ENCODE peak calls at places on chromosomes 7 and 10, in five cellular contexts. X is mucosa of descending colon; Z is CD8-positive, alpha-beta T cell; R is lower lobe of right lung; D is PC-3. V is an unnamed sample. For H3K4me1 and H3K9me3, the result is how much of the 10 kb centered on the place peaks cover.

GRCh38 chr10:96840841-96841518 is 8.9 kb downstream of the LCOR start:
- DNase-seq in X (no peak), R (no peak), Z (no peak), D (peak), V (no peak)

GRCh38 chr7:44963526-44964290 is 15.1 kb downstream of the MYO1G start:
- DNase-seq in D (no peak), R (no peak), Z (no peak), X (no peak), V (no peak)

GRCh38 chr7:128841171-128841690 is 11.0 kb downstream of the FLNC start:
- DNase-seq in Z (no peak), R (peak), D (no peak), X (peak), V (no peak)

GRCh38 chr10:6230335-6230734 is 27.6 kb downstream of the PFKFB3 start:
- DNase-seq in R (peak), D (no peak), Z (no peak), X (no peak), V (no peak)

GRCh38 chr7:19561121-19561805 is 147.6 kb downstream of the POLR1F start:
- DNase-seq in X (no peak), Z (no peak), D (no peak), R (no peak), V (no peak)

GRCh38 chr10:78280604-78281003 is 246.9 kb downstream of the RPS24 start:
- DNase-seq in D (no peak), X (no peak), Z (no peak), R (no peak), V (no peak)

GRCh38 chr7:11297226-11297625 is 323.6 kb downstream of the PHF14 start:
- DNase-seq in D (no peak), R (no peak), Z (no peak), X (no peak), V (no peak)

GRCh38 chr7:151137076-151137611 is 30.4 kb downstream of the GBX1 start:
- DNase-seq in X (no peak), D (no peak), R (peak), Z (no peak), V (no peak)

GRCh38 chr7:30038182-30038980 is 10.2 kb downstream of the PLEKHA8 start:
- DNase-seq in X (no peak), D (no peak), Z (no peak), R (no peak), V (no peak)

GRCh38 chr7:50822716-50823115 is 40.0 kb upstream of the GRB10 start:
- DNase-seq in Z (no peak), X (no peak), D (peak), R (no peak), V (no peak)

GRCh38 chr7:115356139-115356746 is 434.3 kb downstream of the MDFIC start:
- DNase-seq in D (peak), X (no peak), R (no peak), Z (no peak), V (no peak)

GRCh38 chr7:135238112-135238744 is 4.6 kb downstream of the STRA8 start:
- DNase-seq in X (no peak), R (no peak), Z (no peak), D (no peak), V (no peak)

GRCh38 chr10:45809829-45810228 is 37.5 kb downstream of the AGAP4 start:
- DNase-seq in R (no peak), Z (no peak), D (peak), X (no peak), V (no peak)

GRCh38 chr10:341081-341740 is 206.0 kb downstream of the ZMYND11 start:
- DNase-seq in Z (no peak), R (no peak), X (no peak), D (no peak), V (no peak)

GRCh38 chr10:27998954-27999275 is at the start of gene ODAD2:
- DNase-seq in Z (no peak), D (peak), X (no peak), R (no peak), V (no peak)

GRCh38 chr7:54664235-54665228 is 94.5 kb downstream of the SEC61G start:
- DNase-seq in D (peak), X (peak), Z (no peak), R (no peak), V (no peak)

GRCh38 chr10:6647811-6648526 is 67.9 kb upstream of the PRKCQ start:
- DNase-seq in Z (peak), X (peak), D (peak), R (peak), V (peak)

GRCh38 chr7:41476117-41476803 is 226.6 kb downstream of the INHBA start:
- DNase-seq in Z (no peak), R (no peak), X (no peak), D (no peak), V (no peak)

GRCh38 chr10:111203615-111204014 is 126.8 kb downstream of the ADRA2A start:
- DNase-seq in X (no peak), R (no peak), D (no peak), Z (no peak), V (no peak)

GRCh38 chr7:29287366-29287765 is 92.8 kb downstream of the CHN2 start:
- DNase-seq in D (peak), Z (no peak), X (no peak), R (no peak), V (no peak)

GRCh38 chr10:68938117-68938516 is 17.9 kb upstream of the DDX21 start:
- DNase-seq in X (no peak), Z (no peak), D (no peak), R (no peak), V (no peak)

GRCh38 chr10:96406091-96406490 is 47.3 kb upstream of the OPALIN start:
- DNase-seq in D (no peak), R (no peak), X (no peak), Z (no peak), V (no peak)

GRCh38 chr7:143345428-143345900 is 17.0 kb downstream of the FAM131B start:
- DNase-seq in X (peak), R (peak), Z (peak), D (no peak), V (peak)

GRCh38 chr7:158133515-158134271 is 453.9 kb downstream of the PTPRN2 start:
- DNase-seq in Z (no peak), R (no peak), D (no peak), X (no peak), V (no peak)

GRCh38 chr7:137669706-137670105 is 177.1 kb downstream of the DGKI start:
- DNase-seq in X (no peak), Z (no peak), D (no peak), R (no peak), V (no peak)

GRCh38 chr10:71975891-71976725 is 11.9 kb downstream of the CHST3 start:
- DNase-seq in X (no peak), R (no peak), Z (no peak), D (peak), V (no peak)

GRCh38 chr10:8057636-8058273 is 3.3 kb downstream of the GATA3 start:
- DNase-seq in D (no peak), Z (no peak), R (no peak), X (no peak), V (peak)

GRCh38 chr7:46725838-46726237 is 804.8 kb upstream of the IGFBP3 start:
- DNase-seq in D (peak), Z (no peak), X (no peak), R (no peak), V (no peak)

GRCh38 chr7:101879565-101879964 is 62.1 kb downstream of the CUX1 start:
- DNase-seq in D (no peak), R (no peak), X (no peak), Z (no peak), V (no peak)

GRCh38 chr7:42527004-42527403 is 290.0 kb upstream of the GLI3 start:
- DNase-seq in Z (no peak), D (no peak), R (no peak), X (no peak), V (no peak)

GRCh38 chr10:77392236-77392721 is 245.3 kb downstream of the KCNMA1 start:
- DNase-seq in R (no peak), X (no peak), D (no peak), Z (no peak), V (no peak)

GRCh38 chr10:78875331-78875877 is 193.4 kb upstream of the ZMIZ1 start:
- DNase-seq in Z (no peak), R (no peak), X (no peak), D (no peak), V (no peak)

GRCh38 chr7:11517853-11518252 is 314.1 kb downstream of the THSD7A start:
- DNase-seq in X (no peak), R (no peak), D (no peak), Z (no peak), V (no peak)

GRCh38 chr10:73857446-73857845 is 16.9 kb downstream of the CAMK2G start:
- DNase-seq in Z (no peak), D (no peak), X (no peak), R (no peak), V (no peak)

GRCh38 chr10:73859441-73860049 is 14.8 kb downstream of the CAMK2G start:
- DNase-seq in Z (no peak), X (no peak), R (no peak), D (no peak), V (peak)

GRCh38 chr10:73858013-73858708 is 16.2 kb downstream of the CAMK2G start:
- DNase-seq in Z (no peak), D (no peak), R (no peak), X (no peak), V (no peak)

GRCh38 chr10:73860050-73860491 is 14.3 kb downstream of the CAMK2G start:
- DNase-seq in Z (no peak), D (no peak), X (no peak), R (no peak), V (no peak)

DNA sequence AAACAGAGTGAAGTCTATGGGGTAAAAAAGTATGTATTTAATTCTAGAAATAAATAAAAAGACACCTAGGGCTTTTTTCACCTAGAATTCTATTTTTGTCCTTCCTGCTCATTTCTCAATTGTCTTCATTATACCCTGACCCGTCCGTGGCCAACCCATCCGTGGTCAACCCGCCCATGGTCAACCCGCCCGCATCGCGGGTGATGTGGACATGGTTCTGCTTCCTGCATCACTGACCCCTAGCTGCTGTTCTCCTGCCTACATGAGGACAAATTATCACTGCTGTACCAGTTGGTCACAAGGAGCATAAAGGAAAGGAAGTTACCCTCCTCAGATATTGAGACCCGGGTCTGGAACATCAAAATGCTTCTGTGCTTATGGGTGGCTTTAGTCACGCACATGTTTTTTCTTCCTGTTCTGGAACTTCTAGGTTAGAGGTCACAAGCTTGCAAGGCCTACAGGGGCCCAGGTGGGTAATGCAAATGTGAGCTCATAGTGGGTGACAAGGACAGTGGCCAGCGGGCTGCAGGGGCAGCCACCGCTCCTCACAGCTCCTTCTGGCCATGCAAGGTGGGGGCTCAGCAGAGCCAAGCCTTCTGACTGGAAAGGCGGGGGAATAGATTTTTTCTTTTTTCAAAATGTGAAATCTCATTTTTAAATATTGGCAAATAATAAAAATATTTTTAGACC is 15.5 kb downstream of the CAMK2G start:
- DNase-seq in X (no peak), D (no peak), R (no peak), Z (no peak), V (no peak)
- H3K4me1 ChIP-seq in X (under half), D (under half), R (under half), Z (half or more), V (under half)

GRCh38 chr10:5033061-5033770 is 29.6 kb upstream of the AKR1C2 start:
- DNase-seq in D (peak), R (no peak), Z (no peak), X (no peak), V (no peak)
- H3K9me3 ChIP-seq in D (under half), R (under half), Z (under half), X (under half), V (under half)

GRCh38 chr7:140924821-140925421 is at the start of gene BRAF:
- DNase-seq in X (peak), Z (peak), D (peak), R (peak), V (peak)
- H3K4me1 ChIP-seq in X (under half), Z (under half), D (under half), R (under half), V (under half)

GRCh38 chr10:43701295-43701694 is 52.6 kb upstream of the ZNF32 start:
- DNase-seq in X (no peak), R (no peak), Z (no peak), D (no peak), V (no peak)
- H3K9me3 ChIP-seq in X (under half), R (under half), Z (under half), D (under half), V (under half)

GRCh38 chr10:108454224-108454623 is 1289.7 kb upstream of the SORCS1 start:
- DNase-seq in X (no peak), D (no peak), Z (no peak), R (no peak), V (no peak)

GRCh38 chr10:108450280-108450679 is 1285.8 kb upstream of the SORCS1 start:
- DNase-seq in D (peak), R (no peak), Z (no peak), X (no peak), V (no peak)

GRCh38 chr10:108453166-108453565 is 1288.7 kb upstream of the SORCS1 start:
- DNase-seq in D (no peak), R (no peak), X (no peak), Z (no peak), V (no peak)

GRCh38 chr10:108452483-108453060 is 1288.1 kb upstream of the SORCS1 start:
- DNase-seq in Z (no peak), X (no peak), R (no peak), D (no peak), V (no peak)

DNA sequence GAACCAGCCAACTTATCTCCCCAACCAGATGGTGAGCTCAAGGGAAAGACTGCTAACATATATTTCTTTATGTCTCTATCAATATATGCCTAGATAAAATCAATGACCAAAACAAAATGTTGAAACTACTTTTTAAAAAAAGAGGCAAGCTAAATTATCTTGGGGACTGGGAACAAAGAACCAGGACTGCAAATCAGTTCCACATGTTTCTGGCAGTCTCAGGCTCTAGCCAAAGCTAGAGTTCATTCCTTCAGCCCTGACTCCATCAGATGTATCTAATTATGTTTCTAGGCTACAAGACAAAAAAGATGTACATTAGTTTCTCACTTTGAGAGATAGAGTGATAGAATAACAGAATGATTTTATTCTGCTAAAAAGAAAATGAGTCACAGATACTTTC is 1290.3 kb upstream of the SORCS1 start:
- DNase-seq in R (no peak), D (no peak), X (no peak), Z (no peak), V (no peak)
- H3K4me1 ChIP-seq in R (under half), D (under half), X (under half), Z (under half), V (under half)

DNA sequence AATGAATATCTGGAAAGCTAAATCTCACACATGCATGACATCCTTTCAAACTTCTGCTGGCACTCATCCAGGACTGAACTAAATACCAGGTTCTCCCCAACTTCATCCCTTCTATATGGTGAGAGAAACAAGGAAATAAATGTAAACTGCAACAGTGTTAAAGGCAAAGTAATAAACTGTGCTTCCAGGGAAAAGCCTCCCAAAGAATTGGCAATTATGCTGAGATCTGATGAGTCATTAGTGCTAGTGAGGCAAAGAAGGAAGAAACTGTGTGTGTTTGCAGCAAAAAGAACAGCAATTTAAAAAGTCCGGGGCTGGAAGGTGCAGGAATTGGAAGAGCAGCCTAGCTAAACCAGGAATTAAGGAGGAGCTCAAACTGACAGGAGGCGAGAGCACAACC is 64.4 kb downstream of the HERPUD2 start:
- DNase-seq in Z (no peak), D (peak), X (no peak), R (no peak), V (no peak)
- H3K9me3 ChIP-seq in Z (under half), D (under half), X (under half), R (under half), V (under half)